ENCODE peak calls at places on chromosome 14, in nine cellular contexts. Z is tibial nerve; F is pons; X is AG08396; Q is T follicular helper cell; G is natural killer cell; D is T-helper 2 cell; U is activated T-cell treated with anti-CD3 and anti-CD28 coated beads, Interleukin-2, amount 50 U/mL, for 72 hours; R is activated CD4-positive, alpha-beta T cell treated with anti-CD3 and anti-CD28 coated beads for 36 hours. A is an unnamed sample.

GRCh38 chr14:104307627-104308401 is 169.4 kb downstream of the KIF26A start:
- DNase-seq in Z (no peak), F (no peak), X (no peak), Q (no peak), G (no peak), D (no peak), U (no peak), R (no peak), A (peak)

GRCh38 chr14:77120771-77121743 is 20.5 kb downstream of the ZDHHC22 start:
- DNase-seq in Z (no peak), F (peak), X (no peak), Q (peak), G (no peak), D (peak), U (peak), R (peak), A (no peak)

GRCh38 chr14:74488788-74489397 is 4.2 kb downstream of the NPC2 start:
- DNase-seq in Z (no peak), F (no peak), X (peak), Q (no peak), G (no peak), D (no peak), U (no peak), R (no peak), A (no peak)

GRCh38 chr14:51776102-51776894 is 84.1 kb upstream of the GNG2 start:
- DNase-seq in Z (peak), F (peak), X (peak), Q (no peak), G (no peak), D (peak), U (peak), R (peak), A (peak)

GRCh38 chr14:78143489-78144145 is 26.6 kb upstream of the NRXN3 start:
- DNase-seq in Z (no peak), F (no peak), X (no peak), Q (no peak), G (no peak), D (no peak), U (peak), R (peak), A (no peak)

GRCh38 chr14:63745272-63745671 is 17.4 kb upstream of the SGPP1 start:
- DNase-seq in Z (no peak), F (no peak), X (no peak), Q (no peak), G (no peak), D (no peak), U (no peak), R (no peak), A (no peak)

GRCh38 chr14:101103321-101103901 is 199.9 kb upstream of the RTL1 start:
- DNase-seq in Z (no peak), F (no peak), X (no peak), Q (no peak), G (no peak), D (no peak), U (no peak), R (no peak), A (no peak)

GRCh38 chr14:74552623-74553022 is 59.1 kb downstream of the ISCA2 start:
- DNase-seq in Z (no peak), F (no peak), X (peak), Q (no peak), G (no peak), D (no peak), U (no peak), R (no peak), A (peak)

GRCh38 chr14:70641548-70642312 is at the start of gene TTC9:
- DNase-seq in Z (no peak), F (no peak), X (peak), Q (peak), G (peak), D (peak), U (peak), R (peak), A (no peak)

GRCh38 chr14:70317969-70318634 is 41.4 kb downstream of the COX16 start:
- DNase-seq in Z (no peak), F (peak), X (peak), Q (no peak), G (no peak), D (no peak), U (peak), R (peak), A (no peak)

GRCh38 chr14:73295198-73295796 is 58.0 kb downstream of the PAPLN start:
- DNase-seq in Z (peak), F (peak), X (no peak), Q (no peak), G (no peak), D (peak), U (no peak), R (no peak), A (no peak)

GRCh38 chr14:105126126-105126969 is 42.2 kb downstream of the JAG2 start:
- DNase-seq in Z (no peak), F (no peak), X (no peak), Q (no peak), G (no peak), D (no peak), U (no peak), R (no peak), A (no peak)

GRCh38 chr14:62692490-62693106 is 352.7 kb downstream of the KCNH5 start:
- DNase-seq in Z (no peak), F (no peak), X (no peak), Q (no peak), G (no peak), D (no peak), U (no peak), R (no peak), A (no peak)

GRCh38 chr14:92578511-92578910 is 64.9 kb downstream of the RIN3 start:
- DNase-seq in Z (no peak), F (no peak), X (peak), Q (no peak), G (no peak), D (no peak), U (no peak), R (no peak), A (peak)

GRCh38 chr14:75615200-75615599 is 36.8 kb downstream of the FLVCR2 start:
- DNase-seq in Z (no peak), F (peak), X (no peak), Q (no peak), G (no peak), D (no peak), U (no peak), R (no peak), A (peak)

GRCh38 chr14:75023108-75023507 is 20.4 kb downstream of the EIF2B2 start:
- DNase-seq in Z (no peak), F (no peak), X (no peak), Q (no peak), G (no peak), D (no peak), U (no peak), R (no peak), A (no peak)

GRCh38 chr14:77562681-77563080 is 53.8 kb downstream of the SPTLC2 start:
- DNase-seq in Z (no peak), F (no peak), X (peak), Q (no peak), G (no peak), D (no peak), U (no peak), R (no peak), A (no peak)

GRCh38 chr14:100902792-100903191 is 730 bp downstream of the RTL1 start:
- DNase-seq in Z (no peak), F (no peak), X (peak), Q (no peak), G (no peak), D (no peak), U (no peak), R (no peak), A (no peak)

GRCh38 chr14:96279564-96279963 is 23.6 kb downstream of the BDKRB1 start:
- DNase-seq in Z (no peak), F (no peak), X (no peak), Q (no peak), G (no peak), D (no peak), U (no peak), R (no peak), A (no peak)

GRCh38 chr14:100982764-100983163 is 79.2 kb upstream of the RTL1 start:
- DNase-seq in Z (no peak), F (no peak), X (no peak), Q (no peak), G (no peak), D (no peak), U (no peak), R (no peak), A (no peak)

GRCh38 chr14:22928237-22929103 is 706 bp downstream of the PRMT5 start:
- DNase-seq in Z (peak), F (no peak), X (no peak), Q (no peak), G (no peak), D (peak), U (no peak), R (peak), A (no peak)

GRCh38 chr14:90999299-90999698 is 61.1 kb downstream of the RPS6KA5 start:
- DNase-seq in Z (no peak), F (peak), X (no peak), Q (no peak), G (no peak), D (no peak), U (no peak), R (no peak), A (no peak)

GRCh38 chr14:89589400-89590128 is 172.5 kb upstream of the FOXN3 start:
- DNase-seq in Z (no peak), F (peak), X (no peak), Q (no peak), G (no peak), D (no peak), U (no peak), R (no peak), A (no peak)

GRCh38 chr14:36658091-36659009 is 3.3 kb upstream of the PAX9 start:
- DNase-seq in Z (no peak), F (no peak), X (no peak), Q (no peak), G (no peak), D (no peak), U (no peak), R (peak), A (no peak)

GRCh38 chr14:104510216-104510615 is 69.3 kb upstream of the C14orf180 start:
- DNase-seq in Z (no peak), F (no peak), X (no peak), Q (no peak), G (no peak), D (no peak), U (no peak), R (no peak), A (no peak)

A was measured in tibial artery.